ENCODE peak calls at places on chromosomes 2 and 18, in four cellular contexts. One of them, this sample, is unnamed.

GRCh38 chr2:64404743-64405142 is 49.2 kb upstream of the LGALSL start:
- DNase-seq in B cell: no peak
- DNase-seq in AG04450: no peak
- DNase-seq in tibial artery: peak; percentile 23
- DNase-seq in this sample: no peak

GRCh38 chr2:72092099-72092498 is 55.6 kb downstream of the CYP26B1 start:
- DNase-seq in B cell: no peak
- DNase-seq in AG04450: no peak
- DNase-seq in tibial artery: no peak
- DNase-seq in this sample: no peak

GRCh38 chr2:118565301-118565700 is 282.1 kb downstream of the EN1 start:
- DNase-seq in B cell: no peak
- DNase-seq in AG04450: no peak
- DNase-seq in tibial artery: no peak
- DNase-seq in this sample: no peak

GRCh38 chr2:70930371-70931329 is 5.0 kb upstream of the ATP6V1B1 start:
- DNase-seq in B cell: no peak
- DNase-seq in AG04450: no peak
- DNase-seq in tibial artery: no peak
- DNase-seq in this sample: peak; percentile 29

GRCh38 chr2:159711562-159712193 is 628 bp upstream of the MARCHF7 start:
- DNase-seq in B cell: no peak
- DNase-seq in AG04450: no peak
- DNase-seq in tibial artery: no peak
- DNase-seq in this sample: no peak

GRCh38 chr18:39960545-39960944 is 1994.5 kb upstream of the PIK3C3 start:
- DNase-seq in B cell: no peak
- DNase-seq in AG04450: no peak
- DNase-seq in tibial artery: no peak
- DNase-seq in this sample: no peak

GRCh38 chr2:175180701-175181103 is 808 bp downstream of the ATP5MC3 start:
- DNase-seq in B cell: no peak
- DNase-seq in AG04450: no peak
- DNase-seq in tibial artery: no peak
- DNase-seq in this sample: no peak

GRCh38 chr2:132845339-132845738 is 175.3 kb upstream of the LYPD1 start:
- DNase-seq in B cell: no peak
- DNase-seq in AG04450: no peak
- DNase-seq in tibial artery: no peak
- DNase-seq in this sample: no peak

GRCh38 chr2:128304715-128305554 is 13.7 kb downstream of the HS6ST1 start:
- DNase-seq in B cell: no peak
- DNase-seq in AG04450: peak; percentile 91
- DNase-seq in tibial artery: no peak
- DNase-seq in this sample: peak; percentile 83

GRCh38 chr2:166091439-166091838 is 36.4 kb downstream of the SCN1A start:
- DNase-seq in B cell: no peak
- DNase-seq in AG04450: no peak
- DNase-seq in tibial artery: no peak
- DNase-seq in this sample: no peak

GRCh38 chr2:10097352-10098148 is 17.3 kb upstream of the CYS1 start:
- DNase-seq in B cell: no peak
- DNase-seq in AG04450: no peak
- DNase-seq in tibial artery: peak; percentile 64
- DNase-seq in this sample: peak; percentile 70

GRCh38 chr18:46402396-46402795 is 254.6 kb downstream of the LOXHD1 start:
- DNase-seq in B cell: no peak
- DNase-seq in AG04450: no peak
- DNase-seq in tibial artery: no peak
- DNase-seq in this sample: no peak

GRCh38 chr2:11370377-11371098 is 26.1 kb upstream of the ROCK2 start:
- DNase-seq in B cell: no peak
- DNase-seq in AG04450: no peak
- DNase-seq in tibial artery: no peak
- DNase-seq in this sample: no peak

GRCh38 chr2:2682700-2683342 is 351.7 kb upstream of the MYT1L start:
- DNase-seq in B cell: no peak
- DNase-seq in AG04450: no peak
- DNase-seq in tibial artery: no peak
- DNase-seq in this sample: no peak

GRCh38 chr18:63775166-63775730 is at the start of gene SERPINB7:
- DNase-seq in B cell: no peak
- DNase-seq in AG04450: peak; percentile 71
- DNase-seq in tibial artery: no peak
- DNase-seq in this sample: no peak

GRCh38 chr18:62781893-62782292 is 66.6 kb downstream of the PHLPP1 start:
- DNase-seq in B cell: no peak
- DNase-seq in AG04450: peak; percentile 76
- DNase-seq in tibial artery: peak; percentile 29
- DNase-seq in this sample: no peak

GRCh38 chr2:234425923-234426603 is 70.8 kb downstream of the ARL4C start:
- DNase-seq in B cell: peak; percentile 89
- DNase-seq in AG04450: no peak
- DNase-seq in tibial artery: no peak
- DNase-seq in this sample: no peak

GRCh38 chr2:186496401-186496800 is 10.3 kb downstream of the ZC3H15 start:
- DNase-seq in B cell: no peak
- DNase-seq in AG04450: no peak
- DNase-seq in tibial artery: no peak
- DNase-seq in this sample: no peak

GRCh38 chr18:45102863-45103262 is 422.2 kb downstream of the SETBP1 start:
- DNase-seq in B cell: peak; percentile 46
- DNase-seq in AG04450: no peak
- DNase-seq in tibial artery: no peak
- DNase-seq in this sample: no peak

GRCh38 chr2:228675042-228675441 is 493.6 kb upstream of the SPHKAP start:
- DNase-seq in B cell: no peak
- DNase-seq in AG04450: no peak
- DNase-seq in tibial artery: peak; percentile 42
- DNase-seq in this sample: no peak

GRCh38 chr2:157900203-157900602 is 24.1 kb upstream of the ACVR1 start:
- DNase-seq in B cell: no peak
- DNase-seq in AG04450: no peak
- DNase-seq in tibial artery: no peak
- DNase-seq in this sample: no peak

GRCh38 chr2:42843611-42844010 is 51.2 kb upstream of the HAAO start:
- DNase-seq in B cell: no peak
- DNase-seq in AG04450: no peak
- DNase-seq in tibial artery: no peak
- DNase-seq in this sample: no peak

GRCh38 chr2:156435392-156435724 is 821 bp upstream of the GPD2 start:
- DNase-seq in B cell: no peak
- DNase-seq in AG04450: no peak
- DNase-seq in tibial artery: no peak
- DNase-seq in this sample: no peak

GRCh38 chr2:227748079-227748478 is 2.4 kb downstream of the SCYGR8 start:
- DNase-seq in B cell: no peak
- DNase-seq in AG04450: no peak
- DNase-seq in tibial artery: no peak
- DNase-seq in this sample: no peak

GRCh38 chr2:132582360-132582759 is 87.6 kb downstream of the LYPD1 start:
- DNase-seq in B cell: no peak
- DNase-seq in AG04450: peak; percentile 29
- DNase-seq in tibial artery: no peak
- DNase-seq in this sample: no peak

GRCh38 chr2:100207411-100207885 is 65.1 kb upstream of the AFF3 start:
- DNase-seq in B cell: no peak
- DNase-seq in AG04450: no peak
- DNase-seq in tibial artery: no peak
- DNase-seq in this sample: no peak

GRCh38 chr2:100205128-100205527 is 62.7 kb upstream of the AFF3 start:
- DNase-seq in B cell: peak; percentile 40
- DNase-seq in AG04450: no peak
- DNase-seq in tibial artery: no peak
- DNase-seq in this sample: no peak

GRCh38 chr2:100211517-100211916 is 69.1 kb upstream of the AFF3 start:
- DNase-seq in B cell: no peak
- DNase-seq in AG04450: no peak
- DNase-seq in tibial artery: no peak
- DNase-seq in this sample: no peak

GRCh38 chr2:100206731-100207255 is 64.4 kb upstream of the AFF3 start:
- DNase-seq in B cell: no peak
- DNase-seq in AG04450: no peak
- DNase-seq in tibial artery: no peak
- DNase-seq in this sample: no peak

GRCh38 chr2:100208375-100208774 is 66.0 kb upstream of the AFF3 start:
- DNase-seq in B cell: no peak
- DNase-seq in AG04450: no peak
- DNase-seq in tibial artery: no peak
- DNase-seq in this sample: no peak
- TF ChIP-seq CTCF in B cell: no peak
- TF ChIP-seq CTCF in AG04450: no peak
- TF ChIP-seq CTCF in tibial artery: no peak
- TF ChIP-seq CTCF in this sample: no peak

GRCh38 chr2:99205491-99205890 is 24.5 kb downstream of the MRPL30 start:
- DNase-seq in B cell: no peak
- DNase-seq in AG04450: no peak
- DNase-seq in tibial artery: no peak
- DNase-seq in this sample: no peak

GRCh38 chr2:99200232-99200631 is 19.2 kb downstream of the MRPL30 start:
- DNase-seq in B cell: no peak
- DNase-seq in AG04450: no peak
- DNase-seq in tibial artery: no peak
- DNase-seq in this sample: no peak

GRCh38 chr2:99198103-99198841 is 17.3 kb downstream of the MRPL30 start:
- DNase-seq in B cell: no peak
- DNase-seq in AG04450: no peak
- DNase-seq in tibial artery: no peak
- DNase-seq in this sample: no peak

GRCh38 chr2:99201959-99202678 is 21.1 kb downstream of the MRPL30 start:
- DNase-seq in B cell: no peak
- DNase-seq in AG04450: no peak
- DNase-seq in tibial artery: no peak
- DNase-seq in this sample: no peak
- TF ChIP-seq CTCF in B cell: peak; percentile 16
- TF ChIP-seq CTCF in AG04450: peak; percentile 20
- TF ChIP-seq CTCF in tibial artery: no peak
- TF ChIP-seq CTCF in this sample: peak; percentile 65

GRCh38 chr2:24863636-24864035 is 56.4 kb downstream of the ADCY3 start:
- DNase-seq in B cell: no peak
- DNase-seq in AG04450: no peak
- DNase-seq in tibial artery: no peak
- DNase-seq in this sample: no peak
- TF ChIP-seq CTCF in B cell: no peak
- TF ChIP-seq CTCF in AG04450: no peak
- TF ChIP-seq CTCF in tibial artery: no peak
- TF ChIP-seq CTCF in this sample: no peak

GRCh38 chr2:240226672-240227537 is 86.4 kb upstream of the OTOS start:
- DNase-seq in B cell: peak; percentile 25
- DNase-seq in AG04450: no peak
- DNase-seq in tibial artery: no peak
- DNase-seq in this sample: peak; percentile 36

GRCh38 chr2:240225116-240225515 is 84.7 kb upstream of the OTOS start:
- DNase-seq in B cell: no peak
- DNase-seq in AG04450: no peak
- DNase-seq in tibial artery: no peak
- DNase-seq in this sample: no peak

GRCh38 chr2:240224676-240225075 is 84.2 kb upstream of the OTOS start:
- DNase-seq in B cell: no peak
- DNase-seq in AG04450: no peak
- DNase-seq in tibial artery: no peak
- DNase-seq in this sample: peak; percentile 36

GRCh38 chr2:240227538-240228428 is 87.3 kb upstream of the OTOS start:
- DNase-seq in B cell: peak; percentile 37
- DNase-seq in AG04450: no peak
- DNase-seq in tibial artery: no peak
- DNase-seq in this sample: peak; percentile 22

DNA sequence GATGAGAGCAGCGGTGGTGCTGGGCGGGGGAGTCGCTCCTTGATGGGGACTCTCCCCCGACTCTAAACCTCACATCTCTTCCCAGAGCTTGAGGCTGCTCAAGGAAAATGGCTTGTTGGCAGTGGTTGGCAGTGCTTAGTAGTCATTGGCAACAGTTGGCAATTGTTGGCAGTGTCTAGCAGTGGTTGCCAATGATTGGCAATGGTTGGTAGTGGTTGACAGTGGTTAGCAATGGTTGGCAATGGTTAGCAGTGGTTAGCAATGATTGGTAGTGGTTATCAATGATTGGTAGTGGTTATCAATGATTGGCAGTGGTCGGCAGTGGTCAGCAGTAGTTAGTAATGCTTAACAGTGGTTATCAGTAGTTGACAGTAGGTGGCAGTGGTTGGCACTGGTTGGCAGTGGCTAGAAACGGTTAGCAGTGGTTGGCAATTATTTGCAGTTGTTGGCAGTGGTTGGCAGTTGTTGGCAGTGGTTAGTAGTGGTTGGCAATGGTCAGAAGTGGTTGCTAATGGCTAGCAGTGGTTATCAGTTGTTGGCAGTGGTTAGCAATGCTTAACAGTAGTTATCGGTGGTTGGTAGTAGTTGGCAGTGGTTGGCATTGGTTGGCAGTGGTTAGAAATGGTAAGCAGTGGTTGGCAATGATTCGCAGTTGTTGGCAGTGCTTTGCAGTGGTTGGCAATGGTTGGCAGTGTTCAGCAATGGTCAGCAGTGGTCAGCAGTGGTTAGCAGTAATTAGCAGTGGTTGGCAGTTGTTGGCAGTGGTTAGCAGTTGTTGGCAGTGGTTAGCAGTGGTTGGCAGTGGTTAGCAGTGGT is 85.4 kb upstream of the OTOS start:
- DNase-seq in B cell: no peak
- DNase-seq in AG04450: no peak
- DNase-seq in tibial artery: no peak
- DNase-seq in this sample: no peak
- TF ChIP-seq CTCF in B cell: no peak
- TF ChIP-seq CTCF in AG04450: no peak
- TF ChIP-seq CTCF in tibial artery: no peak
- TF ChIP-seq CTCF in this sample: no peak

DNA sequence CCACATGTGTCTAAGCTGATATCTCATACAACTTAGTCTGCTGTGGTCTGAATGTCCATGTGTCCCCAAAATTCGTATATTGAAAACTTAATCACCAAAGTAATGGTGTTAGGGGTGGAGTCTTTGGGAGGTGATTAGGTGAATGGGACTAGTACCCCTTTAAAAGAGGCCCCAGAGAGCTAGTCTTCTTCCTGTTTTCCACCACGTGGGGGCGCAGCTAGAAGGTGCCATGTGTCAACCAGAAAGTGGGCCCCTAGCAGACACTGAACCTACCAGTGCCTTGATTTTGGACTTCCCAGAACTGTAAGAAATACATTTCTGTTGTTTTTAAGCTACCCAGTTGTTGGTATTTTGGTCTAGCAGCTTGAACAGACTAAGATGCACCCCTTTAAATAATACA is 86.6 kb downstream of the ASB1 start:
- DNase-seq in B cell: peak; percentile 23
- DNase-seq in AG04450: no peak
- DNase-seq in tibial artery: no peak
- DNase-seq in this sample: no peak
- TF ChIP-seq CTCF in B cell: no peak
- TF ChIP-seq CTCF in AG04450: peak; percentile 60
- TF ChIP-seq CTCF in tibial artery: no peak
- TF ChIP-seq CTCF in this sample: peak; percentile 38

This sample was measured in mesothelial cell of epicardium.